ENCODE peak calls at places on chromosomes 2 and 18, in six cellular contexts. G is mesendoderm; S is CD4-positive, alpha-beta memory T cell; Q is hepatocyte; X is tibial artery; R is transverse colon. B is an unnamed sample.
A peak's percentile ranks its signal among the peaks of the same experiment; 100 is the strongest.

GRCh38 chr2:101692766-101693165 is 4.7 kb upstream of the MAP4K4 start:
- DNase-seq in S (no peak), X (no peak), R (no peak), G (no peak), Q (no peak), B (no peak)

GRCh38 chr2:83233284-83233683 is 1225.8 kb downstream of the SUCLG1 start:
- DNase-seq in X (no peak), S (no peak), G (peak; percentile 2), Q (no peak), R (no peak), B (no peak)

GRCh38 chr2:223598994-223599645 is 3.0 kb downstream of the SCG2 start:
- DNase-seq in X (no peak), G (no peak), R (no peak), S (no peak), Q (no peak), B (no peak)

GRCh38 chr2:218381916-218382366 is at the start of gene SLC11A1:
- DNase-seq in X (peak; percentile 87), G (no peak), R (peak; percentile 32), Q (peak; percentile 4), S (no peak), B (no peak)

GRCh38 chr2:188024811-188025210 is 266.9 kb upstream of the GULP1 start:
- DNase-seq in X (no peak), G (no peak), S (no peak), R (no peak), Q (no peak), B (no peak)

GRCh38 chr2:222819722-222820333 is 41.0 kb upstream of the ACSL3 start:
- DNase-seq in R (no peak), Q (no peak), S (no peak), G (no peak), X (no peak), B (no peak)

GRCh38 chr2:503288-503999 is 173.8 kb downstream of the TMEM18 start:
- DNase-seq in S (no peak), Q (no peak), X (no peak), R (no peak), G (no peak), B (no peak)

GRCh38 chr18:37484893-37485834 is 80.4 kb downstream of the CELF4 start:
- DNase-seq in X (no peak), G (peak; percentile 78), Q (peak; percentile 83), R (peak; percentile 16), S (no peak), B (no peak)

GRCh38 chr2:112869258-112869842 is 32.8 kb upstream of the IL1B start:
- DNase-seq in G (no peak), Q (peak; percentile 89), S (peak; percentile 10), R (peak; percentile 96), X (peak; percentile 61), B (peak; percentile 98)

GRCh38 chr2:71550801-71551630 is 97.7 kb downstream of the DYSF start:
- DNase-seq in X (peak; percentile 42), Q (no peak), S (no peak), R (no peak), G (no peak), B (no peak)

GRCh38 chr2:74540291-74540690 is 10.6 kb downstream of the HTRA2 start:
- DNase-seq in G (no peak), S (no peak), Q (no peak), R (no peak), X (peak; percentile 74), B (no peak)

GRCh38 chr2:233838251-233838650 is 16.1 kb downstream of the HJURP start:
- DNase-seq in R (peak; percentile 4), G (no peak), X (peak; percentile 49), Q (no peak), S (no peak), B (no peak)

GRCh38 chr2:63346441-63346840 is 241.8 kb downstream of the WDPCP start:
- DNase-seq in R (no peak), G (no peak), Q (no peak), X (no peak), S (no peak), B (no peak)
- H3K4me1 ChIP-seq in R (no peaks in the 10 kb centered on the region), G (peaks cover 8% of the 10 kb centered on the region), Q (no peaks in the 10 kb centered on the region), X (no peaks in the 10 kb centered on the region), S (no peaks in the 10 kb centered on the region), B (no peaks in the 10 kb centered on the region)

GRCh38 chr2:239609583-239610310 is 208.9 kb upstream of the HDAC4 start:
- DNase-seq in X (no peak), G (no peak), S (no peak), R (no peak), Q (no peak), B (peak; percentile 10)
- H3K4me1 ChIP-seq in X (no peaks in the 10 kb centered on the region), G (no peaks in the 10 kb centered on the region), S (no peaks in the 10 kb centered on the region), R (no peaks in the 10 kb centered on the region), Q (no peaks in the 10 kb centered on the region), B (no peaks in the 10 kb centered on the region)

GRCh38 chr2:134144081-134144596 is 109.7 kb upstream of the MGAT5 start:
- DNase-seq in G (peak; percentile 81), Q (no peak), X (no peak), S (no peak), R (no peak), B (no peak)
- H3K4me1 ChIP-seq in G (peaks cover 25% of the 10 kb centered on the region), Q (no peaks in the 10 kb centered on the region), X (no peaks in the 10 kb centered on the region), S (peaks cover 82% of the 10 kb centered on the region), R (peaks cover 36% of the 10 kb centered on the region), B (peaks cover 14% of the 10 kb centered on the region)

DNA sequence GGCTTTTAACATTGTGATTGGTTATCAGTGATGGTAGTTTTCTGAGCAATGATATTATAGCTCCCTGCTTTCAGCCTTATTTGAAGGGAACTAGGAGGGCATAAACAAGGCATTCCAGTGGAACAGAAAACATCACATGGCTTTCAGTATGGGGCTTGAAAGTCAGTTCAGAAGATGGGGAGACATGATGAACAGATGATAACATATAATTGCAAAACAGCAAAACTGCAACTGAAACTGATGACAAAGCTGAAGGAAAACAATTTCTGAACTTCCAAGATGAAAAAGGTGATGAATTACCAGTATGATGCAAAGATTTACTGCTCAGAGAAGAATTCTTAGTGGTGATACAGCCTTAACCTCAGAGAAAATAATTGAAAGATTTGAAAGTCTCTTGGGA is 439.7 kb downstream of the RND3 start:
- DNase-seq in R (no peak), S (no peak), X (no peak), Q (no peak), G (no peak), B (no peak)
- H3K4me1 ChIP-seq in R (no peaks in the 10 kb centered on the region), S (no peaks in the 10 kb centered on the region), X (no peaks in the 10 kb centered on the region), Q (no peaks in the 10 kb centered on the region), G (peaks cover 2% of the 10 kb centered on the region), B (no peaks in the 10 kb centered on the region)

GRCh38 chr2:128303095-128303791 is 15.4 kb downstream of the HS6ST1 start:
- DNase-seq in R (no peak), Q (no peak), S (no peak), G (no peak), X (no peak), B (no peak)

GRCh38 chr2:128303911-128304310 is 14.8 kb downstream of the HS6ST1 start:
- DNase-seq in X (no peak), S (no peak), R (no peak), Q (no peak), G (no peak), B (no peak)

GRCh38 chr2:128302011-128302743 is 16.5 kb downstream of the HS6ST1 start:
- DNase-seq in G (no peak), R (no peak), Q (no peak), X (no peak), S (no peak), B (no peak)

GRCh38 chr2:128301501-128301966 is 17.1 kb downstream of the HS6ST1 start:
- DNase-seq in X (peak; percentile 80), S (no peak), Q (no peak), G (no peak), R (no peak), B (no peak)

DNA sequence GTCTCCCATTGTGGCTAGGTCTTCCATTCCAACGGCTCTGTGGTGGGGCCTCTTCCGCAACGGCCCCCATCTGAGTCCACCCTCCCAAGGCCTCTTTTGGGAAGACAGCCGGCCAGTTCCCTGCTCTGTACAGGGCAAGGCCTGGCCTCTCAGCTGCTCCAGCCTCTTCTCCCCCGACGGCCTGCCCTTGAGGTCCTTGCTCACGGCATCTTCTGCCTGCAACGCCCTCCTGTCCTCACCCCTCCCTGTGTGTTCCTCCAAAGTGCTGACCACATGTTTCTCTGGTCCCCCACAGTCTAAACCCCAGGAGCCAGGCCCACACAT is 16.0 kb downstream of the HS6ST1 start:
- DNase-seq in S (no peak), G (no peak), R (no peak), X (no peak), Q (no peak), B (no peak)
- H3K4me1 ChIP-seq in S (no peaks in the 10 kb centered on the region), G (peaks cover 11% of the 10 kb centered on the region), R (peaks cover 42% of the 10 kb centered on the region), X (peaks cover 40% of the 10 kb centered on the region), Q (peaks cover 23% of the 10 kb centered on the region), B (peaks cover 12% of the 10 kb centered on the region)

DNA sequence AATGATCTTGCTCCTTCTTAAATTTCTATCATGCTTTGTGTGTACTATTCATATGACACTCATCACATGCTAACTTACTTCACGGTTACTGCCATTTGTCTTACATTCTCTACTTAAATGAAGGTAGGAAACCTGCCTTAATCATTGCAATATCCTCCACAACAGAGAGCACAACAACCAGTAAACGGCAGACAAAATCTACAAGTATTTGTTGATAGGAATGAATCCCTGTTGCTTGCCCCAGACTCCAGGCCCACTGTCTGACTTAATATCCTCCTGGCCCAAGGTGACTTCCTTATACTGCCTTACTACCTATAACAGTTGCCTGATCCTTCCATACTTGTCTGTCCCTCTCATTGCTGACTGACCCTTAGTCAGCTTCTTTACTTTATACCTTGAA is 3.5 kb downstream of the PPP3R1 start:
- DNase-seq in X (no peak), R (no peak), Q (no peak), G (peak; percentile 30), S (no peak), B (no peak)
- H3K4me1 ChIP-seq in X (peaks cover 35% of the 10 kb centered on the region), R (peaks cover 47% of the 10 kb centered on the region), Q (peaks cover 29% of the 10 kb centered on the region), G (peaks cover 21% of the 10 kb centered on the region), S (peaks cover 72% of the 10 kb centered on the region), B (peaks cover 16% of the 10 kb centered on the region)

DNA sequence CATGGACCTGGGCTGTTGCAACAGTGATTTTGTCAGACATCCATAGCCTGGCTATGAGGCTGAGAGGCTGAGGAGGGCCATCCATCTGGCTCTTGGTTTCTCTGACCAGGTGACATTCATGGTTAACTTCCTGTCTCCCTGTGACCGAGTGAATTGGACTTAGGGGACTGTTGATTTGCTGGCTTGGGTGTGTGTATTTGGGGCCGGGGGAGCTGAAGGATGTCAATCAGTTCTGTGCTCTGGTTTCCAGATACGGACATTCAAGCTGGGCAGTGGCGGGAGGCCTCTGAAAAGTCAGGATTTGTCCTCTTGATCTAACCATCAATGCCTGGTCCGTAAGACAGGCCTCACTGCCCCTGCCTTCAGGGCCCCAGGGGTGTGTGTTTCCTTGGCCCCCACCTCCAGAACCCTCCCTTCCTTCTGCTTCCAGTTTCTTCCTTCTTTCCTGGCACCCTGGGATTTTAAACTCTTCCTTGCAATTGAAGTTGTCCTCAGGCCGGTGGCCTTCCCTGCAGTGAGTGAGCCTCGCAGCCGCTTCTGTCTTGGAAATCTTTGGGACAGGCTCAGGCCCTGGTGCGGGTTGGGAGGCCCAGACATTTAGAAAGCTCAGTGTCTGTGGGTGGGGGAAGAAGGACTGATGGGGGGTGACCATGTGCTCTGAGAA is 54.7 kb upstream of the HAAO start:
- DNase-seq in Q (no peak), X (peak; percentile 56), S (no peak), R (no peak), G (no peak), B (no peak)
- H3K4me1 ChIP-seq in Q (peaks cover 26% of the 10 kb centered on the region), X (peaks cover 56% of the 10 kb centered on the region), S (no peaks in the 10 kb centered on the region), R (peaks cover 10% of the 10 kb centered on the region), G (no peaks in the 10 kb centered on the region), B (no peaks in the 10 kb centered on the region)

GRCh38 chr2:24329700-24330099 is 30.6 kb downstream of the ITSN2 start:
- DNase-seq in S (no peak), R (no peak), X (no peak), G (no peak), Q (no peak), B (no peak)
- H3K4me1 ChIP-seq in S (peaks cover 7% of the 10 kb centered on the region), R (peaks cover 9% of the 10 kb centered on the region), X (no peaks in the 10 kb centered on the region), G (no peaks in the 10 kb centered on the region), Q (no peaks in the 10 kb centered on the region), B (no peaks in the 10 kb centered on the region)

B was measured in colonic mucosa.